ENCODE peak calls at places on chromosomes 2 and 18, in five cellular contexts. K is sigmoid colon, A is GM10248, Q is hepatocyte, X is A549. G is an unnamed sample.

GRCh38 chr2:44075536-44075935 is 79.7 kb upstream of the LRPPRC start:
- DNase-seq in K (no peak), A (no peak), X (peak), Q (no peak), G (peak)

GRCh38 chr2:159753797-159754196 is 41.5 kb downstream of the MARCHF7 start:
- DNase-seq in K (no peak), A (no peak), X (no peak), Q (no peak), G (no peak)

GRCh38 chr2:144403940-144404339 is 116.0 kb downstream of the ZEB2 start:
- DNase-seq in X (no peak), K (no peak), A (no peak), Q (no peak), G (no peak)

GRCh38 chr2:199259671-199260070 is 198.1 kb downstream of the SATB2 start:
- DNase-seq in A (no peak), X (no peak), Q (no peak), K (no peak), G (peak)

GRCh38 chr2:86027913-86028762 is 77.5 kb downstream of the POLR1A start:
- DNase-seq in K (no peak), Q (no peak), X (no peak), A (no peak), G (no peak)

GRCh38 chr2:129117427-129117826 is 798.8 kb upstream of the HS6ST1 start:
- DNase-seq in A (no peak), X (no peak), K (no peak), Q (peak), G (no peak)

GRCh38 chr2:14134737-14135136 is 497.8 kb upstream of the LRATD1 start:
- DNase-seq in A (no peak), Q (no peak), K (no peak), X (no peak), G (no peak)

GRCh38 chr18:79585395-79586370 is 93.9 kb upstream of the CTDP1 start:
- DNase-seq in A (no peak), Q (no peak), X (no peak), K (peak), G (no peak)

GRCh38 chr2:135456431-135456830 is 74.6 kb downstream of the ZRANB3 start:
- DNase-seq in Q (no peak), K (no peak), A (no peak), X (no peak), G (no peak)

GRCh38 chr2:75100011-75100680 is 99.2 kb downstream of the TACR1 start:
- DNase-seq in K (no peak), A (no peak), X (peak), Q (peak), G (peak)

GRCh38 chr2:235230809-235231601 is 262.8 kb upstream of the AGAP1 start:
- DNase-seq in A (no peak), Q (no peak), K (no peak), X (no peak), G (peak)

GRCh38 chr2:197705143-197705911 is at the start of gene MARS2:
- DNase-seq in K (peak), X (peak), A (peak), Q (peak), G (peak)

GRCh38 chr2:206798009-206798408 is 32.6 kb downstream of the FASTKD2 start:
- DNase-seq in K (no peak), A (no peak), X (no peak), Q (no peak), G (no peak)

GRCh38 chr2:45651415-45652089 is at the start of gene PRKCE:
- DNase-seq in A (peak), K (peak), Q (peak), X (peak), G (peak)

GRCh38 chr2:69464575-69464974 is 27.3 kb upstream of the NFU1 start:
- DNase-seq in K (peak), X (peak), Q (peak), A (no peak), G (peak)

GRCh38 chr18:67475673-67476072 is 40.8 kb downstream of the DSEL start:
- DNase-seq in Q (no peak), X (no peak), A (no peak), K (no peak), G (peak)

GRCh38 chr2:110101280-110101844 is 14.3 kb downstream of the MALL start:
- DNase-seq in A (no peak), X (peak), K (peak), Q (peak), G (peak)

GRCh38 chr2:240983996-240984498 is 14.4 kb upstream of the SNED1 start:
- DNase-seq in Q (no peak), X (peak), K (peak), A (no peak), G (no peak)

GRCh38 chr2:239599299-239599698 is 198.5 kb upstream of the HDAC4 start:
- DNase-seq in K (peak), A (no peak), Q (no peak), X (no peak), G (no peak)

GRCh38 chr2:19185061-19185460 is 173.4 kb downstream of the OSR1 start:
- DNase-seq in A (no peak), Q (no peak), X (no peak), K (no peak), G (peak)

GRCh38 chr2:85799215-85799956 is 45.6 kb downstream of the ATOH8 start:
- DNase-seq in K (peak), A (no peak), Q (peak), X (peak), G (no peak)

GRCh38 chr2:201854221-201854801 is 48.0 kb downstream of the CDK15 start:
- DNase-seq in K (no peak), Q (peak), A (no peak), X (no peak), G (peak)

GRCh38 chr2:8926356-8926755 is 77.1 kb downstream of the MBOAT2 start:
- DNase-seq in X (no peak), A (no peak), K (no peak), Q (no peak), G (no peak)

GRCh38 chr2:176187306-176188217 is 906 bp upstream of the HOXD1 start:
- DNase-seq in A (no peak), X (no peak), K (no peak), Q (no peak), G (no peak)

GRCh38 chr18:1213126-1213525 is 308.5 kb downstream of the ADCYAP1 start:
- DNase-seq in K (no peak), Q (no peak), A (no peak), X (no peak), G (no peak)

GRCh38 chr2:85390941-85391669 is 19.1 kb downstream of the CAPG start:
- DNase-seq in Q (peak), A (peak), K (peak), X (peak), G (peak)

GRCh38 chr2:121134728-121135127 is 150.3 kb downstream of the TFCP2L1 start:
- DNase-seq in X (no peak), K (no peak), Q (no peak), A (no peak), G (no peak)

GRCh38 chr2:8535398-8535755 is 146.5 kb upstream of the ID2 start:
- DNase-seq in A (no peak), K (no peak), X (no peak), Q (no peak), G (no peak)

GRCh38 chr2:74548919-74549684 is 4.6 kb downstream of the LOXL3 start:
- DNase-seq in A (peak), X (peak), Q (peak), K (peak), G (peak)

GRCh38 chr2:19124135-19124534 is 234.3 kb downstream of the OSR1 start:
- DNase-seq in A (no peak), X (peak), K (no peak), Q (no peak), G (peak)

GRCh38 chr2:111986116-111986900 is 68.8 kb upstream of the TMEM87B start:
- DNase-seq in K (no peak), A (no peak), Q (no peak), X (no peak), G (peak)

GRCh38 chr2:173990970-173991819 is 26.0 kb upstream of the SP3 start:
- DNase-seq in X (no peak), K (peak), A (peak), Q (peak), G (peak)

GRCh38 chr2:239832995-239833727 is 192.0 kb downstream of the NDUFA10 start:
- DNase-seq in A (no peak), K (peak), X (no peak), Q (no peak), G (no peak)

GRCh38 chr18:6058941-6059340 is 163.6 kb upstream of the TMEM200C start:
- DNase-seq in X (no peak), A (no peak), K (no peak), Q (peak), G (peak)

GRCh38 chr18:37422116-37422515 is 143.5 kb downstream of the CELF4 start:
- DNase-seq in X (no peak), A (no peak), Q (no peak), K (no peak), G (no peak)

GRCh38 chr2:46591562-46591961 is 112.2 kb downstream of the TMEM247 start:
- DNase-seq in Q (no peak), X (no peak), K (no peak), A (no peak), G (no peak)

GRCh38 chr2:37376421-37377186 is 32.2 kb downstream of the QPCT start:
- DNase-seq in A (peak), X (no peak), K (peak), Q (peak), G (peak)

DNA sequence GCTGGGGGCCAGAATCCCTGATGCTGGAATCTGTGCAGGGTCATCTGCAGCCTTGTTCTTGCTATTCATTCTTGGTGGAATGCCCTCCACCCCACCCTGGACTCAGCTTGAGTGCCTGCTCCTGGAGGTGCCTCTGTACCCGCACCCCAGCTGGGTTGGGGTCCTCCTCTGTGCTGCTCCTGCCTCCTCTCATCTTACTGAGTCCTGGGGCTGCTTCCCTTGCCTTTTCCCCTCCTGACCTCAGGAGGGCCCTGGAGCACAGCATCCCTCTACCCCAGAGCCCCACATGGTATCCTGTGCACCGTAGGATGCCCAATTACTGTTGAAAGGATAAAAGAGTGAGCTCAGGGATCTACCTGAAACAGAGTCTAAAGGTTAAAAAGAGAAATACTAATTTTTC is 81.6 kb downstream of the CIB4 start:
- DNase-seq in X (no peak), A (no peak), K (peak), Q (no peak), G (no peak)
- TF ChIP-seq CTCF in X (no peak), A (no peak), K (no peak), Q (no peak), G (no peak)

DNA sequence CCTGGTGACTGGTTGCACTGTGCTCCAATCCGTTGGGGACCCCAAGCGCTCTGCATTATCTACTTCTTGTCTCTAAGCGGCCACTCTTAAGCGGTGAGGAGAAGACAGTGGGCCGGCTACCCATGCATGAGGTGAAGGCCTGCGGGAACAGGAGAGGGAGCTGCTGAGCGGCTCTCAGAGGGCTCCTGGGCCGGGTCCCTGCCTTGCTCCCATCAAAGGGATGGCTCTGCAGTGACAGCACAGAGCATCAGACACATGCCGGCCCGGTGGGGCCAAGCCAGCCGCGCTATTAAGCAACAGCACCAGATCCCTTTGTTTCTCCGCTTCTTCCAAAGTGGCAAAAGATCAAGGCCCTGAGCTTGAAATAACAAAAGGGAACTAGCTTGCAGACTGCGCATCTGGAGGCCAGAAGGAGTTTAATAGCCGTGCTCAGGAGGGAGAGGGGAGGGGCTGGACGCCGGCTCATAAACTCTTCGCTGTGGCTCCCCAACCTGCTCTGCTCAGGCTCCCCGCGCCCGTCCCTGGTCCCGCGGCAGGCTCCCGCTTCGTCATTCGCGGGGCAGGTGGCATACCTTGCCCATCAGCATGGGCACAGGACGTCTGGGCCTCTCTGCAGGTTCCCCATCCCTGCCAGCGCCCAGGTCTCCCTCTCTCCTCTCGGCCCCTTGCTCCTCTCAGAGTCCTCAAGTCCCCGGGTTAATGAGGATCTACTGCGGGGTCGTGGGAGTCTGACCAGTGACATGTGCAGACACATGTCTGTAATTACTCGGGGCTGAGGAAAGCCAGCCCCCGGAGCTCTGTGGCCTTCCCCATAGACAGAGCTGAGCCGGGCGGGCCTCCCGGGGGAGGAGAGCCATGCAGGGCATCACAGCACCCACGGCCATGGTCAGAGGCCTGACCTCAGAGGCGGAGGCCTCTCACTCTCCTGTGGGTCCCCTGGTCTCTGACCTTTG is 96.7 kb downstream of the ASB1 start:
- DNase-seq in K (peak), X (no peak), Q (peak), A (peak), G (peak)
- TF ChIP-seq CTCF in K (peak), X (no peak), Q (peak), A (no peak), G (peak)

DNA sequence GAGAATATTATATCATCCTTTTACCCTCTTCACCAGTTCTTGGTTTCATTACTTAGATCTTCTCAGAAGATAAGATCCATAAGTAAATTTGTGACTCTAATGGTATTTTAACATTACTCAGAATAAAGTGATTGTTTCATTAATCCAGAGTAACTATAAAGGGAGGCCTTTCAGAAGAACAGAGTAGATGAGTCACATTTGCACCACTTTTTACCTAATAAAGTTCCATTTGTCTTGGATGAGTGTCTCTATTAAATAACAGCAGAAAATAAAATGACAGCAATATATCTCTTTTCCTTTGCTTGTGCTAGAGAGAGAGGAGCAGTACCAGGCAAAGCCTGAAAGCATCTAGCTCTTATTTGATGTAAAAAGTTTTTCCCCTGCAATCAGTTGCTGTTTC is 926.5 kb upstream of the CNTNAP5 start:
- DNase-seq in X (no peak), K (no peak), A (no peak), Q (no peak), G (no peak)
- TF ChIP-seq CTCF in X (no peak), K (no peak), A (no peak), Q (no peak), G (no peak)

GRCh38 chr2:230322561-230323384 is 4.2 kb upstream of the SP140L start:
- DNase-seq in K (no peak), Q (no peak), A (no peak), X (no peak), G (no peak)

GRCh38 chr2:230325316-230326243 is 1.4 kb upstream of the SP140L start:
- DNase-seq in K (no peak), X (no peak), A (no peak), Q (no peak), G (no peak)

GRCh38 chr2:230321031-230321430 is 6.0 kb upstream of the SP140L start:
- DNase-seq in Q (no peak), A (no peak), K (no peak), X (no peak), G (no peak)

GRCh38 chr2:230324503-230324902 is 2.5 kb upstream of the SP140L start:
- DNase-seq in A (no peak), Q (no peak), X (no peak), K (no peak), G (no peak)

DNA sequence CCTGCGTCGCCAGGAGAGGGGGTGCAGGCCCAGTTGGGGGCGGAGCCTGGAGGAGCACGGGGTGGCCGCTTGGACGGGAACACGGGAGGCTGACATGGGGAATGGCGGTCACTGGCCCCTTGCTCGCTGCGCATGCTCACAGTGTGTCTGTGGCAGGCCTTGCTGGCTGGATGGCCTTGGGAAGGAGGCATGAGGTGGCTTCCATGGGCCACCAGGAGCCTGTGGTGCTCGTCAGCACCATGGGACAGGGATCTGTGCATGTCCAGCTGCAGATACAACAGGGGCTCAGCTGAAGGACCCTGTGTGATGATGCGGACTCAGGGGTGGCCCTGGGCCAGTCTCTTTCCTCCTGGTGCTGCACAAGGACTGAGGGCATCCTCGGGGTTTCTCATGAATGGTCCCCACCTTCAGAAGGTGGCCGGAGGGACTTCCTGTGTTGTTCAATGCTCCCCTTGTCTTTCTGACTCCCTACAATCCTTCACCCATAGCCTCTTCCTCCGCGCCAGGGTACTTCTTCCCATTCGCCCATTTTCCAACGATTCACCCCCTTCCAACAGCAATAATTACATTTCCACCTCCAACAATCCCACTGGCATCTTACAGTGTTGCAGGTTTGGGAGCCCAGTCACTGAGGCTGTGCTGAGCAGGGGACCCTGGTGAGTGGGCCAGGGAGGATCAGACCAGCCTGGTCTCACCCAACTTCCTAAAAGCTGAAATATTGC is 3.4 kb upstream of the SP140L start:
- DNase-seq in Q (no peak), X (peak), A (no peak), K (no peak), G (no peak)
- TF ChIP-seq CTCF in Q (no peak), X (no peak), A (no peak), K (no peak), G (peak)

G was measured in fibroblast of mammary gland.